ENCODE peak calls at places on chromosomes 11 and 22, in ten cellular contexts. One of them, this sample, is unnamed.

GRCh38 chr11:27971256-27971655 is 136.7 kb downstream of the KIF18A start:
- DNase-seq in HFFc6: no peak
- DNase-seq in dorsolateral prefrontal cortex: no peak
- DNase-seq in AG04450: no peak
- DNase-seq in neural progenitor cell: no peak
- DNase-seq in tibial artery: no peak
- DNase-seq in activated CD8-positive, alpha-beta T cell treated with anti-CD3 and anti-CD28 coated beads for 36 hours: no peak
- DNase-seq in GM23338: no peak
- DNase-seq in psoas muscle: no peak
- DNase-seq in GM12878: no peak
- DNase-seq in this sample: no peak

GRCh38 chr22:49004484-49005399 is 822.9 kb downstream of the BRD1 start:
- DNase-seq in HFFc6: no peak
- DNase-seq in dorsolateral prefrontal cortex: no peak
- DNase-seq in AG04450: no peak
- DNase-seq in neural progenitor cell: no peak
- DNase-seq in tibial artery: peak
- DNase-seq in activated CD8-positive, alpha-beta T cell treated with anti-CD3 and anti-CD28 coated beads for 36 hours: no peak
- DNase-seq in GM23338: no peak
- DNase-seq in psoas muscle: peak
- DNase-seq in GM12878: no peak
- DNase-seq in this sample: no peak

GRCh38 chr11:69666261-69666660 is 8.9 kb downstream of the LTO1 start:
- DNase-seq in HFFc6: no peak
- DNase-seq in dorsolateral prefrontal cortex: no peak
- DNase-seq in AG04450: no peak
- DNase-seq in neural progenitor cell: no peak
- DNase-seq in tibial artery: no peak
- DNase-seq in activated CD8-positive, alpha-beta T cell treated with anti-CD3 and anti-CD28 coated beads for 36 hours: no peak
- DNase-seq in GM23338: no peak
- DNase-seq in psoas muscle: peak
- DNase-seq in GM12878: no peak
- DNase-seq in this sample: no peak

GRCh38 chr22:23925020-23925606 is 30.9 kb downstream of the MIF start:
- DNase-seq in HFFc6: no peak
- DNase-seq in dorsolateral prefrontal cortex: no peak
- DNase-seq in AG04450: no peak
- DNase-seq in neural progenitor cell: no peak
- DNase-seq in tibial artery: no peak
- DNase-seq in activated CD8-positive, alpha-beta T cell treated with anti-CD3 and anti-CD28 coated beads for 36 hours: no peak
- DNase-seq in GM23338: no peak
- DNase-seq in psoas muscle: no peak
- DNase-seq in GM12878: no peak
- DNase-seq in this sample: no peak

GRCh38 chr11:94671553-94672366 is 96.4 kb upstream of the AMOTL1 start:
- DNase-seq in HFFc6: peak
- DNase-seq in dorsolateral prefrontal cortex: no peak
- DNase-seq in AG04450: no peak
- DNase-seq in neural progenitor cell: no peak
- DNase-seq in tibial artery: no peak
- DNase-seq in activated CD8-positive, alpha-beta T cell treated with anti-CD3 and anti-CD28 coated beads for 36 hours: no peak
- DNase-seq in GM23338: no peak
- DNase-seq in psoas muscle: no peak
- DNase-seq in GM12878: no peak
- DNase-seq in this sample: no peak

GRCh38 chr11:93767018-93767417 is 17.1 kb upstream of the MED17 start:
- DNase-seq in HFFc6: no peak
- DNase-seq in dorsolateral prefrontal cortex: no peak
- DNase-seq in AG04450: no peak
- DNase-seq in neural progenitor cell: no peak
- DNase-seq in tibial artery: no peak
- DNase-seq in activated CD8-positive, alpha-beta T cell treated with anti-CD3 and anti-CD28 coated beads for 36 hours: no peak
- DNase-seq in GM23338: peak
- DNase-seq in psoas muscle: no peak
- DNase-seq in GM12878: no peak
- DNase-seq in this sample: no peak

GRCh38 chr11:11672764-11673163 is 51.0 kb upstream of the GALNT18 start:
- DNase-seq in HFFc6: no peak
- DNase-seq in dorsolateral prefrontal cortex: no peak
- DNase-seq in AG04450: no peak
- DNase-seq in neural progenitor cell: no peak
- DNase-seq in tibial artery: no peak
- DNase-seq in activated CD8-positive, alpha-beta T cell treated with anti-CD3 and anti-CD28 coated beads for 36 hours: no peak
- DNase-seq in GM23338: no peak
- DNase-seq in psoas muscle: no peak
- DNase-seq in GM12878: no peak
- DNase-seq in this sample: no peak

GRCh38 chr22:19969141-19969928 is 27.7 kb upstream of the TXNRD2 start:
- DNase-seq in HFFc6: no peak
- DNase-seq in dorsolateral prefrontal cortex: no peak
- DNase-seq in AG04450: no peak
- DNase-seq in neural progenitor cell: no peak
- DNase-seq in tibial artery: no peak
- DNase-seq in activated CD8-positive, alpha-beta T cell treated with anti-CD3 and anti-CD28 coated beads for 36 hours: no peak
- DNase-seq in GM23338: no peak
- DNase-seq in psoas muscle: no peak
- DNase-seq in GM12878: no peak
- DNase-seq in this sample: no peak

GRCh38 chr11:64251986-64252837 is 882 bp downstream of the PLCB3 start:
- DNase-seq in HFFc6: no peak
- DNase-seq in dorsolateral prefrontal cortex: no peak
- DNase-seq in AG04450: no peak
- DNase-seq in neural progenitor cell: peak
- DNase-seq in tibial artery: peak
- DNase-seq in activated CD8-positive, alpha-beta T cell treated with anti-CD3 and anti-CD28 coated beads for 36 hours: no peak
- DNase-seq in GM23338: peak
- DNase-seq in psoas muscle: peak
- DNase-seq in GM12878: no peak
- DNase-seq in this sample: no peak

GRCh38 chr11:68352591-68352990 is 40.2 kb downstream of the LRP5 start:
- DNase-seq in HFFc6: no peak
- DNase-seq in dorsolateral prefrontal cortex: no peak
- DNase-seq in AG04450: no peak
- DNase-seq in neural progenitor cell: no peak
- DNase-seq in tibial artery: no peak
- DNase-seq in activated CD8-positive, alpha-beta T cell treated with anti-CD3 and anti-CD28 coated beads for 36 hours: no peak
- DNase-seq in GM23338: no peak
- DNase-seq in psoas muscle: no peak
- DNase-seq in GM12878: no peak
- DNase-seq in this sample: no peak

GRCh38 chr22:40681451-40681850 is 2.2 kb downstream of the MCHR1 start:
- DNase-seq in HFFc6: no peak
- DNase-seq in dorsolateral prefrontal cortex: no peak
- DNase-seq in AG04450: no peak
- DNase-seq in neural progenitor cell: no peak
- DNase-seq in tibial artery: no peak
- DNase-seq in activated CD8-positive, alpha-beta T cell treated with anti-CD3 and anti-CD28 coated beads for 36 hours: no peak
- DNase-seq in GM23338: no peak
- DNase-seq in psoas muscle: no peak
- DNase-seq in GM12878: no peak
- DNase-seq in this sample: no peak

GRCh38 chr22:40678493-40679248 is 613 bp upstream of the MCHR1 start:
- DNase-seq in HFFc6: no peak
- DNase-seq in dorsolateral prefrontal cortex: no peak
- DNase-seq in AG04450: no peak
- DNase-seq in neural progenitor cell: peak
- DNase-seq in tibial artery: no peak
- DNase-seq in activated CD8-positive, alpha-beta T cell treated with anti-CD3 and anti-CD28 coated beads for 36 hours: no peak
- DNase-seq in GM23338: no peak
- DNase-seq in psoas muscle: no peak
- DNase-seq in GM12878: no peak
- DNase-seq in this sample: no peak

GRCh38 chr22:40679249-40679963 is at the start of gene MCHR1:
- DNase-seq in HFFc6: no peak
- DNase-seq in dorsolateral prefrontal cortex: no peak
- DNase-seq in AG04450: no peak
- DNase-seq in neural progenitor cell: peak
- DNase-seq in tibial artery: no peak
- DNase-seq in activated CD8-positive, alpha-beta T cell treated with anti-CD3 and anti-CD28 coated beads for 36 hours: no peak
- DNase-seq in GM23338: no peak
- DNase-seq in psoas muscle: no peak
- DNase-seq in GM12878: no peak
- DNase-seq in this sample: no peak

GRCh38 chr22:40680819-40681183 is 1.5 kb downstream of the MCHR1 start:
- DNase-seq in HFFc6: no peak
- DNase-seq in dorsolateral prefrontal cortex: no peak
- DNase-seq in AG04450: no peak
- DNase-seq in neural progenitor cell: no peak
- DNase-seq in tibial artery: no peak
- DNase-seq in activated CD8-positive, alpha-beta T cell treated with anti-CD3 and anti-CD28 coated beads for 36 hours: no peak
- DNase-seq in GM23338: no peak
- DNase-seq in psoas muscle: no peak
- DNase-seq in GM12878: no peak
- DNase-seq in this sample: no peak

GRCh38 chr22:40679964-40680818 is 907 bp downstream of the MCHR1 start:
- DNase-seq in HFFc6: peak
- DNase-seq in dorsolateral prefrontal cortex: no peak
- DNase-seq in AG04450: no peak
- DNase-seq in neural progenitor cell: peak
- DNase-seq in tibial artery: no peak
- DNase-seq in activated CD8-positive, alpha-beta T cell treated with anti-CD3 and anti-CD28 coated beads for 36 hours: no peak
- DNase-seq in GM23338: peak
- DNase-seq in psoas muscle: no peak
- DNase-seq in GM12878: no peak
- DNase-seq in this sample: no peak
- TF ChIP-seq CTCF in HFFc6: no peak
- TF ChIP-seq CTCF in dorsolateral prefrontal cortex: no peak
- TF ChIP-seq CTCF in AG04450: peak
- TF ChIP-seq CTCF in neural progenitor cell: no peak
- TF ChIP-seq CTCF in tibial artery: no peak
- TF ChIP-seq CTCF in activated CD8-positive, alpha-beta T cell treated with anti-CD3 and anti-CD28 coated beads for 36 hours: no peak
- TF ChIP-seq CTCF in GM23338: no peak
- TF ChIP-seq CTCF in psoas muscle: no peak
- TF ChIP-seq CTCF in GM12878: no peak
- TF ChIP-seq CTCF in this sample: no peak

GRCh38 chr11:102683277-102683676 is 22.3 kb downstream of the MMP27 start:
- DNase-seq in HFFc6: no peak
- DNase-seq in dorsolateral prefrontal cortex: no peak
- DNase-seq in AG04450: no peak
- DNase-seq in neural progenitor cell: peak
- DNase-seq in tibial artery: no peak
- DNase-seq in activated CD8-positive, alpha-beta T cell treated with anti-CD3 and anti-CD28 coated beads for 36 hours: no peak
- DNase-seq in GM23338: peak
- DNase-seq in psoas muscle: no peak
- DNase-seq in GM12878: no peak
- DNase-seq in this sample: no peak
- TF ChIP-seq CTCF in HFFc6: no peak
- TF ChIP-seq CTCF in dorsolateral prefrontal cortex: no peak
- TF ChIP-seq CTCF in AG04450: peak
- TF ChIP-seq CTCF in neural progenitor cell: no peak
- TF ChIP-seq CTCF in tibial artery: no peak
- TF ChIP-seq CTCF in activated CD8-positive, alpha-beta T cell treated with anti-CD3 and anti-CD28 coated beads for 36 hours: no peak
- TF ChIP-seq CTCF in GM23338: peak
- TF ChIP-seq CTCF in psoas muscle: no peak
- TF ChIP-seq CTCF in GM12878: peak
- TF ChIP-seq CTCF in this sample: no peak

GRCh38 chr22:38073150-38074130 is 10.5 kb downstream of the SLC16A8 start:
- DNase-seq in HFFc6: no peak
- DNase-seq in dorsolateral prefrontal cortex: no peak
- DNase-seq in AG04450: no peak
- DNase-seq in neural progenitor cell: no peak
- DNase-seq in tibial artery: no peak
- DNase-seq in activated CD8-positive, alpha-beta T cell treated with anti-CD3 and anti-CD28 coated beads for 36 hours: no peak
- DNase-seq in GM23338: no peak
- DNase-seq in psoas muscle: no peak
- DNase-seq in GM12878: no peak
- DNase-seq in this sample: no peak

GRCh38 chr22:38072322-38073149 is 11.4 kb downstream of the SLC16A8 start:
- DNase-seq in HFFc6: no peak
- DNase-seq in dorsolateral prefrontal cortex: no peak
- DNase-seq in AG04450: no peak
- DNase-seq in neural progenitor cell: no peak
- DNase-seq in tibial artery: no peak
- DNase-seq in activated CD8-positive, alpha-beta T cell treated with anti-CD3 and anti-CD28 coated beads for 36 hours: no peak
- DNase-seq in GM23338: no peak
- DNase-seq in psoas muscle: peak
- DNase-seq in GM12878: no peak
- DNase-seq in this sample: no peak

GRCh38 chr22:38075961-38076360 is 8.0 kb downstream of the SLC16A8 start:
- DNase-seq in HFFc6: no peak
- DNase-seq in dorsolateral prefrontal cortex: no peak
- DNase-seq in AG04450: no peak
- DNase-seq in neural progenitor cell: no peak
- DNase-seq in tibial artery: no peak
- DNase-seq in activated CD8-positive, alpha-beta T cell treated with anti-CD3 and anti-CD28 coated beads for 36 hours: no peak
- DNase-seq in GM23338: no peak
- DNase-seq in psoas muscle: no peak
- DNase-seq in GM12878: no peak
- DNase-seq in this sample: no peak

GRCh38 chr22:38075105-38075825 is 8.7 kb downstream of the SLC16A8 start:
- DNase-seq in HFFc6: no peak
- DNase-seq in dorsolateral prefrontal cortex: no peak
- DNase-seq in AG04450: no peak
- DNase-seq in neural progenitor cell: no peak
- DNase-seq in tibial artery: no peak
- DNase-seq in activated CD8-positive, alpha-beta T cell treated with anti-CD3 and anti-CD28 coated beads for 36 hours: no peak
- DNase-seq in GM23338: no peak
- DNase-seq in psoas muscle: no peak
- DNase-seq in GM12878: no peak
- DNase-seq in this sample: no peak

GRCh38 chr22:38074181-38075104 is 9.5 kb downstream of the SLC16A8 start:
- DNase-seq in HFFc6: no peak
- DNase-seq in dorsolateral prefrontal cortex: no peak
- DNase-seq in AG04450: peak
- DNase-seq in neural progenitor cell: peak
- DNase-seq in tibial artery: no peak
- DNase-seq in activated CD8-positive, alpha-beta T cell treated with anti-CD3 and anti-CD28 coated beads for 36 hours: no peak
- DNase-seq in GM23338: peak
- DNase-seq in psoas muscle: no peak
- DNase-seq in GM12878: no peak
- DNase-seq in this sample: no peak
- TF ChIP-seq CTCF in HFFc6: peak
- TF ChIP-seq CTCF in dorsolateral prefrontal cortex: peak
- TF ChIP-seq CTCF in AG04450: peak
- TF ChIP-seq CTCF in neural progenitor cell: peak
- TF ChIP-seq CTCF in tibial artery: no peak
- TF ChIP-seq CTCF in activated CD8-positive, alpha-beta T cell treated with anti-CD3 and anti-CD28 coated beads for 36 hours: no peak
- TF ChIP-seq CTCF in GM23338: peak
- TF ChIP-seq CTCF in psoas muscle: no peak
- TF ChIP-seq CTCF in GM12878: no peak
- TF ChIP-seq CTCF in this sample: no peak

DNA sequence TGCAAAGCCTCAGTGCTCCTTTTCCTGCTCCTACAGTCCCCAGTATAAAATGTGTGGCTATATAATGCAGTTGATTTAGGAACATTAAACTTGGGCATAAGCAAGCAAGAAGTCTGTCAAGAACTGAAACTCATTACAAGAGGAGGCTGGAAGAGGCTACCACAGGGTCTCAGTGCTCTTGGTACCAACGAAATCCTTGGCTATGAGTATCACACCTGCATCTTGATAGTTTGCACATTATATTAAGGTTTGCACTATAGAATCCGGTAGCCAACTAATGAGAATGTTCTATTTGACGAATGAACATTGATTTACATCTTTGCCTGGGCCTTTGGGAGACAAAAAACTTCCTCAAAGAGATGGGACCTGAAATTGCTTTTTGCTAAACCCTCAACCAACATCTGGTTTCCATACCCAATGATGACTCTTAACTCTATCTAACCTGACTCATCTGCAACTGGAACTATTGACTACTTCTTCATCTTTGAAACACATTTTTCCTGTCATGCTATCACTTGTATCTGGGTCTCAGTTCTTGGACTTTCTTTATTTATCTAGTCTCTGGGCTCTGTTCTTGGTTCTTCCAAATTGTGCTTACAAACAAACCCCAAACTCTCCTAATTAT is 207.2 kb upstream of the CTSC start:
- DNase-seq in HFFc6: no peak
- DNase-seq in dorsolateral prefrontal cortex: no peak
- DNase-seq in AG04450: no peak
- DNase-seq in neural progenitor cell: no peak
- DNase-seq in tibial artery: no peak
- DNase-seq in activated CD8-positive, alpha-beta T cell treated with anti-CD3 and anti-CD28 coated beads for 36 hours: no peak
- DNase-seq in GM23338: no peak
- DNase-seq in psoas muscle: no peak
- DNase-seq in GM12878: no peak
- DNase-seq in this sample: no peak
- TF ChIP-seq CTCF in HFFc6: peak
- TF ChIP-seq CTCF in dorsolateral prefrontal cortex: peak
- TF ChIP-seq CTCF in AG04450: no peak
- TF ChIP-seq CTCF in neural progenitor cell: no peak
- TF ChIP-seq CTCF in tibial artery: no peak
- TF ChIP-seq CTCF in activated CD8-positive, alpha-beta T cell treated with anti-CD3 and anti-CD28 coated beads for 36 hours: peak
- TF ChIP-seq CTCF in GM23338: no peak
- TF ChIP-seq CTCF in psoas muscle: no peak
- TF ChIP-seq CTCF in GM12878: no peak
- TF ChIP-seq CTCF in this sample: no peak

This sample was measured in GM06990.